ENCODE peak calls at places on chromosomes 13 and 19, in eight cellular contexts. A is aorta; J is CD8-positive, alpha-beta T cell; W is stimulated activated naive CD8-positive, alpha-beta T cell treated with anti-CD3 and anti-CD28 coated beads, Interleukin-15, Interleukin-2, amounts not matched to agents 100 U/mL and 50 U/mL, for 24 hours; O is Calu3; E is testis; R is suprapubic skin; V is T-cell. G is an unnamed sample.

GRCh38 chr19:49224856-49225255 is 67.3 kb downstream of the TRPM4 start:
- DNase-seq in A (no peak), J (no peak), W (peak; percentile 45), O (peak; percentile 86), E (peak; percentile 58), R (no peak), V (peak; percentile 16), G (peak; percentile 39)

GRCh38 chr13:44734204-44734707 is 158.1 kb upstream of the TSC22D1 start:
- DNase-seq in A (no peak), J (no peak), W (no peak), O (no peak), E (no peak), R (no peak), V (no peak), G (peak; percentile 63)

GRCh38 chr13:25210842-25211241 is 38.8 kb upstream of the AMER2 start:
- DNase-seq in A (no peak), J (no peak), W (no peak), O (no peak), E (no peak), R (no peak), V (no peak), G (no peak)

GRCh38 chr13:109333893-109334651 is 452.3 kb downstream of the IRS2 start:
- DNase-seq in A (no peak), J (no peak), W (no peak), O (no peak), E (no peak), R (no peak), V (no peak), G (no peak)

GRCh38 chr19:743168-743687 is 7.7 kb upstream of the MISP start:
- DNase-seq in A (no peak), J (no peak), W (no peak), O (peak; percentile 74), E (peak; percentile 80), R (no peak), V (no peak), G (no peak)

GRCh38 chr19:16661480-16662034 is 618 bp downstream of the TMEM38A start:
- DNase-seq in A (peak; percentile 82), J (no peak), W (peak; percentile 19), O (peak; percentile 6), E (peak; percentile 57), R (peak; percentile 71), V (no peak), G (peak; percentile 83)

GRCh38 chr13:97364031-97364430 is 69.9 kb upstream of the RAP2A start:
- DNase-seq in A (no peak), J (no peak), W (no peak), O (no peak), E (no peak), R (no peak), V (no peak), G (no peak)

GRCh38 chr13:83878691-83879410 is 3.4 kb downstream of the SLITRK1 start:
- DNase-seq in A (peak; percentile 50), J (no peak), W (no peak), O (no peak), E (no peak), R (no peak), V (no peak), G (no peak)

GRCh38 chr13:55062662-55063061 is 2034.0 kb downstream of the OLFM4 start:
- DNase-seq in A (no peak), J (no peak), W (no peak), O (no peak), E (no peak), R (no peak), V (no peak), G (no peak)

GRCh38 chr19:48513289-48514122 is 1.9 kb upstream of the LMTK3 start:
- DNase-seq in A (peak; percentile 84), J (peak; percentile 65), W (peak; percentile 73), O (peak; percentile 77), E (peak; percentile 82), R (no peak), V (peak; percentile 69), G (peak; percentile 84)

GRCh38 chr19:18972851-18973250 is 31.8 kb upstream of the HOMER3 start:
- DNase-seq in A (no peak), J (no peak), W (no peak), O (no peak), E (no peak), R (no peak), V (no peak), G (no peak)

GRCh38 chr13:110347535-110348308 is 40.6 kb downstream of the COL4A2 start:
- DNase-seq in A (peak; percentile 89), J (no peak), W (no peak), O (peak; percentile 27), E (no peak), R (no peak), V (no peak), G (no peak)

G was measured in left lung.